ENCODE peak calls at places on chromosomes 2 and 18, in eight cellular contexts. A is iPS DF 6.9, X is upper lobe of right lung, Z is uterus, N is aorta, I is mammary epithelial cell, P is stomach, D is heart right ventricle. C is an unnamed sample. For H3K4me1 and H3K9me3, the result is how much of the 10 kb centered on the place peaks cover.

GRCh38 chr2:62547849-62548248 is 41.9 kb upstream of the TMEM17 start:
- DNase-seq in A (no peak), X (no peak), Z (no peak), N (no peak), I (no peak), P (no peak), D (no peak), C (no peak)

GRCh38 chr2:145006957-145007672 is 487.2 kb upstream of the ZEB2 start:
- DNase-seq in A (no peak), X (no peak), Z (peak), N (peak), I (peak), P (no peak), D (peak), C (peak)

GRCh38 chr2:128440666-128441340 is 122.1 kb upstream of the HS6ST1 start:
- DNase-seq in A (no peak), X (peak), Z (no peak), N (no peak), I (no peak), P (no peak), D (no peak), C (peak)

GRCh38 chr2:121266543-121267106 is 18.4 kb downstream of the TFCP2L1 start:
- DNase-seq in A (no peak), X (no peak), Z (no peak), N (no peak), I (no peak), P (no peak), D (no peak), C (no peak)

GRCh38 chr2:195486987-195487644 is 169.9 kb upstream of the SLC39A10 start:
- DNase-seq in A (no peak), X (no peak), Z (no peak), N (no peak), I (peak), P (no peak), D (no peak), C (no peak)

GRCh38 chr2:201909961-201910361 is 103.6 kb downstream of the CDK15 start:
- DNase-seq in A (no peak), X (no peak), Z (no peak), N (no peak), I (peak), P (no peak), D (no peak), C (no peak)

GRCh38 chr2:7524211-7524594 is 607.0 kb downstream of the RNF144A start:
- DNase-seq in A (no peak), X (no peak), Z (no peak), N (no peak), I (no peak), P (no peak), D (no peak), C (no peak)

GRCh38 chr18:72119082-72119481 is 425.1 kb downstream of the CBLN2 start:
- DNase-seq in A (no peak), X (no peak), Z (no peak), N (no peak), I (no peak), P (no peak), D (no peak), C (no peak)

GRCh38 chr2:19722486-19723420 is 179.0 kb downstream of the TTC32 start:
- DNase-seq in A (no peak), X (no peak), Z (peak), N (no peak), I (no peak), P (no peak), D (peak), C (no peak)

GRCh38 chr2:26421961-26422360 is 20.2 kb downstream of the DRC1 start:
- DNase-seq in A (no peak), X (no peak), Z (no peak), N (no peak), I (no peak), P (no peak), D (no peak), C (no peak)

GRCh38 chr18:13178197-13178596 is 40.4 kb upstream of the LDLRAD4 start:
- DNase-seq in A (no peak), X (no peak), Z (no peak), N (no peak), I (no peak), P (no peak), D (no peak), C (no peak)

GRCh38 chr2:174004900-174005605 is 39.9 kb upstream of the SP3 start:
- DNase-seq in A (no peak), X (no peak), Z (peak), N (peak), I (peak), P (no peak), D (peak), C (peak)

GRCh38 chr2:63057249-63058148 is 6.9 kb downstream of the OTX1 start:
- DNase-seq in A (no peak), X (no peak), Z (no peak), N (no peak), I (no peak), P (no peak), D (no peak), C (no peak)

GRCh38 chr2:18516112-18516511 is 44.3 kb downstream of the RDH14 start:
- DNase-seq in A (no peak), X (no peak), Z (no peak), N (no peak), I (no peak), P (no peak), D (no peak), C (no peak)

GRCh38 chr18:51342815-51343214 is 145.3 kb upstream of the MEX3C start:
- DNase-seq in A (no peak), X (no peak), Z (no peak), N (no peak), I (peak), P (no peak), D (no peak), C (no peak)

GRCh38 chr18:77607087-77607486 is 357.4 kb downstream of the GALR1 start:
- DNase-seq in A (no peak), X (no peak), Z (no peak), N (no peak), I (no peak), P (no peak), D (no peak), C (no peak)

GRCh38 chr18:54069729-54070128 is 154.7 kb downstream of the MBD2 start:
- DNase-seq in A (peak), X (no peak), Z (no peak), N (no peak), I (no peak), P (no peak), D (no peak), C (no peak)

GRCh38 chr18:7566587-7567486 is at the start of gene PTPRM:
- DNase-seq in A (no peak), X (peak), Z (peak), N (peak), I (peak), P (peak), D (peak), C (peak)

GRCh38 chr18:74506405-74507119 is 10.4 kb downstream of the CNDP2 start:
- DNase-seq in A (no peak), X (no peak), Z (peak), N (no peak), I (no peak), P (peak), D (no peak), C (no peak)

GRCh38 chr18:70295633-70296188 is 6.9 kb downstream of the SOCS6 start:
- DNase-seq in A (no peak), X (no peak), Z (no peak), N (no peak), I (no peak), P (no peak), D (no peak), C (no peak)

GRCh38 chr2:114688241-114688640 is 245.8 kb downstream of the DPP10 start:
- DNase-seq in A (no peak), X (no peak), Z (no peak), N (no peak), I (no peak), P (no peak), D (no peak), C (no peak)

GRCh38 chr2:240997856-240998705 is at the start of gene SNED1:
- DNase-seq in A (no peak), X (peak), Z (peak), N (peak), I (peak), P (peak), D (peak), C (peak)

GRCh38 chr2:71603311-71603794 is 150.0 kb downstream of the DYSF start:
- DNase-seq in A (no peak), X (peak), Z (no peak), N (peak), I (no peak), P (no peak), D (no peak), C (peak)

GRCh38 chr2:99571609-99572344 is 82.0 kb upstream of the REV1 start:
- DNase-seq in A (no peak), X (no peak), Z (no peak), N (no peak), I (no peak), P (no peak), D (no peak), C (no peak)

GRCh38 chr18:21599585-21600525 is 649 bp downstream of the ESCO1 start:
- DNase-seq in A (no peak), X (peak), Z (no peak), N (peak), I (no peak), P (peak), D (no peak), C (no peak)

GRCh38 chr2:68468801-68469200 is 1.4 kb downstream of the APLF start:
- DNase-seq in A (no peak), X (no peak), Z (no peak), N (no peak), I (no peak), P (no peak), D (no peak), C (no peak)

GRCh38 chr18:73987247-73987980 is 160.2 kb downstream of the FBXO15 start:
- DNase-seq in A (no peak), X (no peak), Z (no peak), N (no peak), I (no peak), P (no peak), D (no peak), C (no peak)

GRCh38 chr2:26463252-26464207 is 14.4 kb downstream of the OTOF start:
- DNase-seq in A (peak), X (peak), Z (no peak), N (peak), I (no peak), P (no peak), D (no peak), C (no peak)

GRCh38 chr2:222102746-222103349 is 195.9 kb downstream of the PAX3 start:
- DNase-seq in A (no peak), X (no peak), Z (no peak), N (no peak), I (no peak), P (no peak), D (no peak), C (no peak)

GRCh38 chr2:120910956-120911951 is 175.6 kb downstream of the GLI2 start:
- DNase-seq in A (no peak), X (no peak), Z (peak), N (peak), I (no peak), P (no peak), D (no peak), C (no peak)

GRCh38 chr2:141554810-141555209 is 576.0 kb downstream of the LRP1B start:
- DNase-seq in A (peak), X (no peak), Z (no peak), N (no peak), I (peak), P (no peak), D (no peak), C (no peak)

GRCh38 chr2:20291106-20291564 is 59.5 kb downstream of the PUM2 start:
- DNase-seq in A (peak), X (no peak), Z (no peak), N (no peak), I (peak), P (peak), D (peak), C (no peak)

GRCh38 chr18:48165104-48165866 is 234.8 kb upstream of the SMAD2 start:
- DNase-seq in A (no peak), X (no peak), Z (no peak), N (no peak), I (no peak), P (no peak), D (no peak), C (no peak)

GRCh38 chr18:28075501-28075900 is 101.4 kb downstream of the CDH2 start:
- DNase-seq in A (no peak), X (no peak), Z (no peak), N (no peak), I (no peak), P (no peak), D (no peak), C (no peak)

GRCh38 chr18:74249181-74249968 is 42.4 kb downstream of the CYB5A start:
- DNase-seq in A (no peak), X (no peak), Z (no peak), N (no peak), I (peak), P (no peak), D (no peak), C (no peak)

GRCh38 chr2:85769236-85769986 is 15.6 kb downstream of the ATOH8 start:
- DNase-seq in A (no peak), X (no peak), Z (no peak), N (no peak), I (no peak), P (no peak), D (no peak), C (no peak)
- H3K4me1 ChIP-seq in A (under half), X (half or more), Z (under half), N (under half), I (under half), P (half or more), D (half or more), C (under half)

GRCh38 chr2:34652636-34653035 is 1053.5 kb upstream of the FAM98A start:
- DNase-seq in A (no peak), X (no peak), Z (no peak), N (no peak), I (no peak), P (no peak), D (no peak), C (no peak)
- H3K9me3 ChIP-seq in A (under half), X (under half), Z (under half), N (under half), I (under half), P (under half), D (under half), C (under half)

GRCh38 chr2:10396464-10396863 is 51.7 kb downstream of the ODC1 start:
- DNase-seq in A (no peak), X (no peak), Z (no peak), N (no peak), I (no peak), P (no peak), D (no peak), C (no peak)

GRCh38 chr2:10397297-10397875 is 50.7 kb downstream of the ODC1 start:
- DNase-seq in A (no peak), X (no peak), Z (no peak), N (no peak), I (no peak), P (no peak), D (no peak), C (no peak)

GRCh38 chr2:10399358-10399757 is 48.8 kb downstream of the ODC1 start:
- DNase-seq in A (no peak), X (no peak), Z (no peak), N (no peak), I (no peak), P (no peak), D (no peak), C (no peak)

GRCh38 chr2:10398496-10398895 is 49.6 kb downstream of the ODC1 start:
- DNase-seq in A (no peak), X (peak), Z (no peak), N (peak), I (no peak), P (peak), D (peak), C (no peak)

GRCh38 chr2:10397878-10398277 is 50.2 kb downstream of the ODC1 start:
- DNase-seq in A (no peak), X (no peak), Z (no peak), N (no peak), I (no peak), P (no peak), D (no peak), C (no peak)
- H3K4me1 ChIP-seq in A (under half), X (half or more), Z (under half), N (under half), I (under half), P (half or more), D (under half), C (under half)

GRCh38 chr2:89780318-89780717 is 1088.8 kb downstream of the RPIA start:
- DNase-seq in A (no peak), X (no peak), Z (no peak), N (no peak), I (no peak), P (no peak), D (no peak), C (no peak)

DNA sequence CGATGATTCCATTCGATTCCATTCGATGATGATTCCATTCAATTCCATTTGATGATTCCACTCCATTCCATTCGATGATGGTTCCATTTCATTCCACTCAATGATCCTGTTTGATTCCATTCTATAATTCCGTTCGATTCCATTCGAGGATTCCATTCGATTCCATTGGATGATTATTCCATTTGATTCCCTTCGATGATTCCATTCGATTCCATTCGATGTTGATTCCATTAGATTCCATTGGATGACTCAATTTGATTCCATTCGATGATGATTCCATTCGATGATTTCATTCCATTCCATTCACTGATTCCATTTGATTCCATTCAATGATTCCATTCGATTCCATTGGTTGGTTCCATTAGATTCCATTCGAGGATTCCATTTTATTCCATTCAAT is 1084.4 kb downstream of the RPIA start:
- DNase-seq in A (no peak), X (no peak), Z (no peak), N (no peak), I (no peak), P (no peak), D (no peak), C (no peak)
- H3K9me3 ChIP-seq in A (under half), X (half or more), Z (under half), N (under half), I (half or more), P (half or more), D (half or more), C (under half)

DNA sequence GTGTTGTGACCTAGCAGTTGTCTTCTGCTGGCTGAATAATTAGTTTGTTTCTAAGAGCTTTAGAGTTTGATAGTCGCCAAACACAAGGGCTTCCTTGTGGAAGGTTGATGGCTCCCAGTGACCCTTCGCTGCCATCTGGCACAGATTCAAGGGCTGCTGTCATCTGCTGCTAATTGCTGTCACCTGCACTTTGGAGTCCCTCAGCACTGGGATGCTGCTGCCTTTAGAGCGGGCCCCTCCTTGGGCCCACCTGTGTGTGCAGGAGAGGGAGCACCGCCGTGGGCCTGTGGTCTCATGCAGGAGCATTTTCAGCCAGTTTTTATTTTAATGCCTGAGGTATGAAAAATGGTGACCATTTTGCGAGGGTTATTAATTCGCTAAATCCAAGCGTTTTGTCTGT is 154.0 kb upstream of the NFATC1 start:
- DNase-seq in A (no peak), X (no peak), Z (no peak), N (no peak), I (no peak), P (no peak), D (no peak), C (no peak)
- H3K4me1 ChIP-seq in A (under half), X (under half), Z (under half), N (under half), I (under half), P (under half), D (under half), C (under half)

DNA sequence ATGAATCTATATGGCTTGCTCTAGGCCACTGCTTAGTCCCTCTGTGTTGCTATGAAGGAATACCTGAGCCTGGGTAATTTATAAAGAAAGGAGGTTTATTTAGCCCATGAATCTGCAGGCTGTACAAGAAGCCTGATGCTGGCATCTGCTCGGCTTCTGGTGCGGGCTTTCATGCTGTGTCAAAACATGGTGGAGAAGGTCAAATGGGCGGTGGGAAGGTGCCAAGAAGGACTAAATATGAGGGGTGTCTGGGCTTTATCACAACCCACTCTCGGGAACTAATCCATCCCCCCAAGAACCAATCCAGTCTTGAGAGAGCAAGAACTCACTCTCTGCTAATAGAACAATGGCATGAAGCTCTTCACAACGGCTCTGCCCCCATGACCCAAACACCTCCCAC is 481.6 kb downstream of the EIPR1 start:
- DNase-seq in A (no peak), X (no peak), Z (no peak), N (no peak), I (no peak), P (no peak), D (no peak), C (no peak)
- H3K9me3 ChIP-seq in A (under half), X (under half), Z (under half), N (under half), I (under half), P (under half), D (under half), C (under half)

GRCh38 chr18:9915291-9916066 is 1.7 kb downstream of the VAPA start:
- DNase-seq in A (no peak), X (no peak), Z (no peak), N (no peak), I (no peak), P (no peak), D (no peak), C (no peak)
- H3K4me1 ChIP-seq in A (under half), X (under half), Z (under half), N (under half), I (under half), P (half or more), D (under half), C (under half)

GRCh38 chr2:234699456-234699855 is 202.6 kb upstream of the ARL4C start:
- DNase-seq in A (no peak), X (no peak), Z (no peak), N (no peak), I (no peak), P (no peak), D (no peak), C (peak)
- H3K9me3 ChIP-seq in A (under half), X (under half), Z (under half), N (under half), I (under half), P (under half), D (under half), C (under half)

DNA sequence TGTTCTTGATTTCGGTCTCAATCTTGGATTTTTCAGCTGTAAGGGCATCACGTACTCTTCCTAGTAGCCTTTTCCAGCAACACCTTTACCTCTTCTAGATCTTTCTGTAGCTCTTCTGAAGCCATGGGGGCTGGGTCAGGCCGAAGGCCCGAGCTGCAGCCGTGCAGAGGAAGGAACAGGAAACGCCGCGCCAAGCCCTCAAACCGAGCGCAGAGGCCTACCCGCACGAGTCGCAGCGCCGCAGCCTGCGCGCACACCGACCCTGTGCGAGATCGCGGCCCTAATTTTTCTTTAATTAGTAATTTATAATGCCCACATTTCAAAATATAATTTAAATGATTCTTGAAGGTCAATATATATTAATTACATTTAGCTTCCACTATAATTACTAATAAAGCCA is 483.8 kb downstream of the NUP35 start:
- DNase-seq in A (no peak), X (no peak), Z (no peak), N (no peak), I (no peak), P (no peak), D (no peak), C (no peak)
- H3K4me1 ChIP-seq in A (under half), X (under half), Z (under half), N (under half), I (under half), P (under half), D (under half), C (under half)

GRCh38 chr2:16123421-16123820 is 183.1 kb downstream of the MYCN start:
- DNase-seq in A (no peak), X (no peak), Z (no peak), N (no peak), I (no peak), P (no peak), D (no peak), C (peak)
- H3K9me3 ChIP-seq in A (under half), X (under half), Z (under half), N (under half), I (under half), P (under half), D (under half), C (under half)